ENCODE peak calls at places on chromosomes 1 and 21, in ten cellular contexts. O is left ventricle myocardium inferior; E is CD4-positive, alpha-beta T cell; T is fibroblast of the aortic adventitia; F is PC-3; R is stomach; B is AG10803; G is cardiac fibroblast; Q is Calu3; X is upper lobe of right lung. N is an unnamed sample.

GRCh38 chr1:24898152-24898908 is 31.7 kb downstream of the RUNX3 start:
- DNase-seq in O (no peak), E (peak), T (peak), F (peak), R (peak), B (peak), G (peak), Q (peak), X (peak), N (peak)

GRCh38 chr1:27521336-27522147 is 31.6 kb upstream of the WASF2 start:
- DNase-seq in O (peak), E (peak), T (no peak), F (no peak), R (no peak), B (no peak), G (no peak), Q (no peak), X (no peak), N (no peak)

GRCh38 chr1:203324103-203325003 is 19.0 kb downstream of the BTG2 start:
- DNase-seq in O (no peak), E (peak), T (peak), F (no peak), R (no peak), B (peak), G (no peak), Q (no peak), X (peak), N (no peak)

GRCh38 chr1:14441302-14441741 is 157.2 kb upstream of the KAZN start:
- DNase-seq in O (no peak), E (no peak), T (peak), F (peak), R (no peak), B (peak), G (peak), Q (no peak), X (peak), N (no peak)

GRCh38 chr1:66317156-66317543 is 216.8 kb upstream of the SGIP1 start:
- DNase-seq in O (no peak), E (no peak), T (no peak), F (no peak), R (no peak), B (no peak), G (no peak), Q (no peak), X (no peak), N (no peak)

GRCh38 chr1:10057305-10057704 is 24.5 kb downstream of the UBE4B start:
- DNase-seq in O (no peak), E (no peak), T (peak), F (no peak), R (no peak), B (peak), G (peak), Q (no peak), X (no peak), N (no peak)

GRCh38 chr1:15760520-15761211 is 2.1 kb downstream of the FBLIM1 start:
- DNase-seq in O (peak), E (no peak), T (peak), F (peak), R (no peak), B (peak), G (peak), Q (no peak), X (no peak), N (no peak)

GRCh38 chr1:161702250-161702649 is 4.8 kb upstream of the FCRLA start:
- DNase-seq in O (no peak), E (no peak), T (no peak), F (peak), R (no peak), B (no peak), G (no peak), Q (peak), X (no peak), N (no peak)

GRCh38 chr1:162004441-162004950 is 19.2 kb downstream of the OLFML2B start:
- DNase-seq in O (no peak), E (no peak), T (no peak), F (no peak), R (no peak), B (no peak), G (no peak), Q (no peak), X (no peak), N (no peak)

GRCh38 chr1:179762241-179762640 is 19.1 kb downstream of the FAM163A start:
- DNase-seq in O (no peak), E (no peak), T (no peak), F (no peak), R (no peak), B (no peak), G (no peak), Q (no peak), X (no peak), N (no peak)

GRCh38 chr1:100799954-100800612 is 80.5 kb downstream of the VCAM1 start:
- DNase-seq in O (no peak), E (no peak), T (peak), F (peak), R (no peak), B (peak), G (peak), Q (no peak), X (no peak), N (no peak)

GRCh38 chr1:153488731-153489130 is 28.3 kb upstream of the S100A7 start:
- DNase-seq in O (no peak), E (no peak), T (peak), F (no peak), R (peak), B (peak), G (peak), Q (no peak), X (no peak), N (no peak)

GRCh38 chr1:202162049-202162417 is 1.6 kb upstream of the PTPN7 start:
- DNase-seq in O (no peak), E (peak), T (no peak), F (no peak), R (no peak), B (no peak), G (no peak), Q (no peak), X (peak), N (no peak)

GRCh38 chr1:17200246-17200645 is 4.7 kb upstream of the PADI1 start:
- DNase-seq in O (no peak), E (no peak), T (peak), F (no peak), R (no peak), B (no peak), G (no peak), Q (no peak), X (no peak), N (no peak)

GRCh38 chr1:240312872-240313271 is 221.2 kb downstream of the FMN2 start:
- DNase-seq in O (no peak), E (no peak), T (peak), F (peak), R (no peak), B (peak), G (peak), Q (no peak), X (no peak), N (no peak)

GRCh38 chr21:44455524-44456206 is 355 bp downstream of the LRRC3 start:
- DNase-seq in O (peak), E (peak), T (peak), F (peak), R (peak), B (peak), G (peak), Q (peak), X (peak), N (peak)

GRCh38 chr1:17802164-17802563 is 47.0 kb downstream of the ACTL8 start:
- DNase-seq in O (no peak), E (no peak), T (peak), F (no peak), R (peak), B (peak), G (peak), Q (no peak), X (no peak), N (no peak)

GRCh38 chr1:114043548-114043947 is 64.3 kb downstream of the OLFML3 start:
- DNase-seq in O (no peak), E (no peak), T (no peak), F (no peak), R (no peak), B (no peak), G (no peak), Q (no peak), X (no peak), N (no peak)
- TF ChIP-seq CTCF in O (no peak), E (no peak), T (no peak), F (no peak), R (no peak), B (no peak), G (no peak), Q (no peak), X (no peak), N (no peak)

GRCh38 chr1:92961131-92961895 is at the start of gene DIPK1A:
- DNase-seq in O (peak), E (peak), T (peak), F (peak), R (peak), B (peak), G (peak), Q (peak), X (peak), N (peak)
- TF ChIP-seq CTCF in O (peak), E (no peak), T (no peak), F (no peak), R (peak), B (no peak), G (no peak), Q (peak), X (no peak), N (peak)

DNA sequence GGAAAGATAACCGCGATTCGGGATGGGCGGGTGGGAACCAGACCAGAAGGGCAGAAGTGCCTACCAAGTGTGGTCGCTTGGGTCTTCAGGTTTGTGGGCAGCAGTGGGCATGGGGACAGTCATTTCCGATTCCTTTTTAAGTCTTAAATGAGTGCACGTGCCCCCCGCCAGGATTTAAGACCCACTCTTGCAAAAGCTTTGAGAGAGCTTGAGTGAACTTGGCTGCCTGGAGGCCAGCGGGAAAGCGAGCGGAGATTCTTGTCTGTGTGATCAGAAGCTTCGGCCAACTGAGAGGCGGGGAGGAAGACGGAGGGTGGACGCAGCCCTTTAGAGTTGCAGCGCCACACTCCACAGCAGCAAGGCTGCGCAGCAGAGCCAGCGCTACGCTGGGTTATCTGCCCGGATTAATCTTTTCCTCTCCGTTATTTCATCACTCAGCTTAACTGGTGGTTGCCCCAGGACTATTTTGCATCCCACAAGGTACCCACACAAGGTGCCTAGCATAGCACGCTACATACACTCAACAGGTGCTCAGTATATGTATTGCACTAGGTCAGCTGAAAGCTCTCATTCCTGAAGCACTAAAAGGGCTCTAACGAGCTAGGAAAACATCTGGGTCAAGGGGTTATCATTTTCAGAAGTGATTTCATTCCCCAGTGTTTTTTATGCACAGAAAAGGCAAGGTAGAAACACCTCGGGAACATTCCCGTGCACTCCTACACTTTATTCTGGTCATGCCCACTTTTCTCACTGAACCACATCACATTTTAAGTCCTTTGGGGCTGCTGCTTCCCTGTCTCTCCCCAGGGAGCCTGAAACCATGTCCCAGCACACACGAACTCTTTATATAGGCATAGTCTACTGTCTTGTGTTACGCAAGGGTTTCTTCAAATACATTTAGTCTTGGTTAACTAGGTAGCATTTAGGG is 1.5 kb upstream of the BATF3 start:
- DNase-seq in O (peak), E (no peak), T (peak), F (peak), R (peak), B (peak), G (peak), Q (peak), X (peak), N (peak)
- TF ChIP-seq CTCF in O (peak), E (no peak), T (no peak), F (peak), R (no peak), B (peak), G (no peak), Q (no peak), X (peak), N (peak)

DNA sequence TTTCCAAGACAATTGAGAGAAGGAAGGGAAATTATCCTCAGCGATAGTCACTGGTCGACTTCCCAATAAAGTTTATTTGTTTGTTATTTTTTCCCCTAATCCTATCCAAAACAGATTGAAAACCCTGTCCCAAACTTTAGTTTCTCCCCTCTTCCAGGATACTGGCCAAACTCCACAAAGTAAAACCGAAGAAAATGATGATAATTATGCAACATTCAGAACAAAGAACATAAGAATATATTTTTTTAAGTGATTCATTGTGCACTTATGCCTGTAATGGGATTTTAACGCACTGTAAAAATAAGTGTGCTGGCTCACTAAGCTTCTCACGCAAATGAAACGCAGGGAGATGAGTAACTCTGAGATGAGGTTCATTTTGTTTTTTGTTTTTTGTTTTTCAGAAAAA is 6.0 kb downstream of the GLIS1 start:
- DNase-seq in O (no peak), E (no peak), T (peak), F (peak), R (no peak), B (peak), G (peak), Q (no peak), X (no peak), N (no peak)
- TF ChIP-seq CTCF in O (no peak), E (no peak), T (no peak), F (no peak), R (no peak), B (no peak), G (no peak), Q (no peak), X (no peak), N (no peak)

GRCh38 chr1:52367272-52367671 is 1.3 kb upstream of the CC2D1B start:
- DNase-seq in O (no peak), E (no peak), T (no peak), F (no peak), R (no peak), B (no peak), G (no peak), Q (no peak), X (no peak), N (no peak)

GRCh38 chr1:52366517-52366827 is 467 bp upstream of the CC2D1B start:
- DNase-seq in O (no peak), E (no peak), T (no peak), F (no peak), R (no peak), B (no peak), G (no peak), Q (no peak), X (no peak), N (no peak)

GRCh38 chr1:52365091-52365745 is 787 bp downstream of the CC2D1B start:
- DNase-seq in O (peak), E (no peak), T (peak), F (peak), R (peak), B (peak), G (peak), Q (peak), X (peak), N (no peak)

GRCh38 chr1:52365746-52366516 is at the start of gene CC2D1B:
- DNase-seq in O (peak), E (peak), T (peak), F (peak), R (peak), B (peak), G (peak), Q (peak), X (peak), N (peak)

DNA sequence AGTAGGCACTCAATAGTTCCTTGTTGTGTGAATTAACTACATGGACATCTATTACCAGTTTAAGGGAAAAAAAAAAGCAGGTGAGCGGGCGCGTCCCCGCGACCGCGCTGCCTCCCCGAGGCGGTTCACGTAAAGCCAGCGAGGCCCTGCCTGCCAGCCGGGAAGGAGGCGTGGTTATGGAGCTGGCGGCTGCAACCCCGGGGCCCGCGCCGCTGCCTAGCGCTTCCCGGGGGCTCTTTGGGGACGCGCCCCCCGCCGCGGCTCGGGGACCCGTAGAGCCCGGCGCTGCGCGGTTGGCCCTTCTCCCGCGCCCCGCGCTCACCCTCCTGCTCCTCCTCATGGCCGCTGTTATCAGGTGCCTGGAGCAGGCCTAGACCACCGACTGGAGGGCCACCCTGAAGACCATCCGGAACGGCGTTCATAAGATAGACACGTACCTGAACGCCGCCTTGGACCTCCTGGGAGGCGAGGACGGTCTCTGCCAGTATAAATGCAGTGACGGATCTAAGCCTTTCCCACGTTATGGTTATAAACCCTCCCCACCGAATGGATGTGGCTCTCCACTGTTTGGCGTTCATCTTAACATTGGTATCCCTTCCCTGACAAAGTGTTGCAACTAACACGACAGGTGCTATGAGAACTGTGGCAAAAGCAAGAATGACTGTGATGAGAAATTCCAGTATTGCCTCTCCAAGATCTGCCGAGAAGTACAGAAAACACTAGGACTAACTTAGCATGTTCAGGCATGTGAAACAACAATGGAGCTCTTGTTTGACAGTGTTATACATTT is 2.6 kb upstream of the CC2D1B start:
- DNase-seq in O (peak), E (peak), T (peak), F (peak), R (peak), B (peak), G (peak), Q (peak), X (peak), N (no peak)
- TF ChIP-seq CTCF in O (peak), E (no peak), T (peak), F (peak), R (no peak), B (peak), G (peak), Q (no peak), X (no peak), N (peak)

GRCh38 chr1:163361123-163361934 is 39.6 kb downstream of the NUF2 start:
- DNase-seq in O (no peak), E (no peak), T (peak), F (peak), R (no peak), B (no peak), G (peak), Q (peak), X (no peak), N (no peak)
- TF ChIP-seq CTCF in O (peak), E (no peak), T (peak), F (peak), R (no peak), B (peak), G (peak), Q (peak), X (no peak), N (peak)

N was measured in neural crest cell.